ENCODE peak calls at places on chromosomes 11 and 22, in six cellular contexts. One of them, this sample, is unnamed.

GRCh38 chr11:70387564-70387963 is 10.8 kb upstream of the CTTN start:
- DNase-seq in GM12878: no peak
- DNase-seq in HepG2: no peak
- DNase-seq in H1: no peak
- DNase-seq in SK-N-SH: no peak
- DNase-seq in K562: no peak
- DNase-seq in this sample: no peak

GRCh38 chr11:72085836-72086475 is 5.3 kb downstream of the LRRC51 start:
- DNase-seq in SK-N-SH: no peak
- DNase-seq in K562: peak; percentile 11
- DNase-seq in GM12878: no peak
- DNase-seq in HepG2: no peak
- DNase-seq in H1: no peak
- DNase-seq in this sample: no peak

GRCh38 chr11:18490736-18491485 is 35.3 kb downstream of the LDHAL6A start:
- DNase-seq in HepG2: no peak
- DNase-seq in GM12878: no peak
- DNase-seq in K562: peak; percentile 73
- DNase-seq in H1: no peak
- DNase-seq in SK-N-SH: no peak
- DNase-seq in this sample: no peak

GRCh38 chr11:44889266-44889665 is 61.4 kb downstream of the TP53I11 start:
- DNase-seq in H1: no peak
- DNase-seq in GM12878: no peak
- DNase-seq in K562: no peak
- DNase-seq in HepG2: no peak
- DNase-seq in SK-N-SH: no peak
- DNase-seq in this sample: no peak

GRCh38 chr11:75873417-75874148 is 58.6 kb downstream of the UVRAG start:
- DNase-seq in H1: no peak
- DNase-seq in K562: no peak
- DNase-seq in HepG2: no peak
- DNase-seq in SK-N-SH: no peak
- DNase-seq in GM12878: peak; percentile 73
- DNase-seq in this sample: peak; percentile 56

GRCh38 chr11:95684701-95685100 is 104.9 kb downstream of the FAM76B start:
- DNase-seq in SK-N-SH: no peak
- DNase-seq in HepG2: no peak
- DNase-seq in GM12878: no peak
- DNase-seq in K562: no peak
- DNase-seq in H1: no peak
- DNase-seq in this sample: no peak

GRCh38 chr11:86214710-86215109 is 29.8 kb upstream of the EED start:
- DNase-seq in H1: no peak
- DNase-seq in GM12878: peak; percentile 91
- DNase-seq in K562: no peak
- DNase-seq in HepG2: no peak
- DNase-seq in SK-N-SH: no peak
- DNase-seq in this sample: no peak

GRCh38 chr22:16807109-16807508 is 18.1 kb downstream of the XKR3 start:
- DNase-seq in H1: no peak
- DNase-seq in HepG2: no peak
- DNase-seq in GM12878: no peak
- DNase-seq in K562: no peak
- DNase-seq in SK-N-SH: no peak
- DNase-seq in this sample: no peak

GRCh38 chr11:129569007-129569406 is 193.4 kb downstream of the BARX2 start:
- DNase-seq in H1: no peak
- DNase-seq in SK-N-SH: no peak
- DNase-seq in GM12878: no peak
- DNase-seq in HepG2: no peak
- DNase-seq in K562: no peak
- DNase-seq in this sample: no peak

GRCh38 chr11:16792426-16792825 is 54.0 kb downstream of the C11orf58 start:
- DNase-seq in K562: no peak
- DNase-seq in GM12878: no peak
- DNase-seq in HepG2: no peak
- DNase-seq in SK-N-SH: no peak
- DNase-seq in H1: no peak
- DNase-seq in this sample: no peak

GRCh38 chr11:33722579-33723234 is 13.5 kb downstream of the CD59 start:
- DNase-seq in HepG2: no peak
- DNase-seq in GM12878: peak; percentile 34
- DNase-seq in K562: peak; percentile 61
- DNase-seq in H1: no peak
- DNase-seq in SK-N-SH: no peak
- DNase-seq in this sample: no peak

GRCh38 chr11:31779268-31779879 is 31.7 kb downstream of the PAX6 start:
- DNase-seq in HepG2: no peak
- DNase-seq in K562: no peak
- DNase-seq in GM12878: no peak
- DNase-seq in H1: no peak
- DNase-seq in SK-N-SH: no peak
- DNase-seq in this sample: no peak

GRCh38 chr22:46652081-46652929 is 32.1 kb downstream of the GRAMD4 start:
- DNase-seq in H1: no peak
- DNase-seq in K562: peak; percentile 62
- DNase-seq in GM12878: no peak
- DNase-seq in HepG2: peak; percentile 91
- DNase-seq in SK-N-SH: no peak
- DNase-seq in this sample: no peak

GRCh38 chr22:29715705-29716104 is 4.1 kb upstream of the CABP7 start:
- DNase-seq in SK-N-SH: no peak
- DNase-seq in K562: no peak
- DNase-seq in H1: no peak
- DNase-seq in HepG2: no peak
- DNase-seq in GM12878: no peak
- DNase-seq in this sample: no peak

GRCh38 chr11:6614446-6614845 is 2.4 kb upstream of the TAF10 start:
- DNase-seq in SK-N-SH: no peak
- DNase-seq in GM12878: no peak
- DNase-seq in HepG2: no peak
- DNase-seq in K562: no peak
- DNase-seq in H1: no peak
- DNase-seq in this sample: no peak

GRCh38 chr22:42335839-42336378 is 65.5 kb upstream of the TCF20 start:
- DNase-seq in GM12878: no peak
- DNase-seq in H1: no peak
- DNase-seq in K562: no peak
- DNase-seq in SK-N-SH: peak; percentile 49
- DNase-seq in HepG2: no peak
- DNase-seq in this sample: no peak

GRCh38 chr11:123061403-123062157 is at the start of gene HSPA8:
- DNase-seq in K562: peak; percentile 32
- DNase-seq in HepG2: peak; percentile 46
- DNase-seq in SK-N-SH: peak; percentile 36
- DNase-seq in GM12878: no peak
- DNase-seq in H1: no peak
- DNase-seq in this sample: peak; percentile 95
- TF ChIP-seq POLR2AphosphoS5 in K562: peak; percentile 96
- TF ChIP-seq POLR2AphosphoS5 in HepG2: peak; percentile 98
- TF ChIP-seq POLR2AphosphoS5 in SK-N-SH: peak; percentile 100
- TF ChIP-seq POLR2AphosphoS5 in GM12878: peak; percentile 99
- TF ChIP-seq POLR2AphosphoS5 in H1: peak; percentile 86
- TF ChIP-seq POLR2AphosphoS5 in this sample: peak; percentile 74

DNA sequence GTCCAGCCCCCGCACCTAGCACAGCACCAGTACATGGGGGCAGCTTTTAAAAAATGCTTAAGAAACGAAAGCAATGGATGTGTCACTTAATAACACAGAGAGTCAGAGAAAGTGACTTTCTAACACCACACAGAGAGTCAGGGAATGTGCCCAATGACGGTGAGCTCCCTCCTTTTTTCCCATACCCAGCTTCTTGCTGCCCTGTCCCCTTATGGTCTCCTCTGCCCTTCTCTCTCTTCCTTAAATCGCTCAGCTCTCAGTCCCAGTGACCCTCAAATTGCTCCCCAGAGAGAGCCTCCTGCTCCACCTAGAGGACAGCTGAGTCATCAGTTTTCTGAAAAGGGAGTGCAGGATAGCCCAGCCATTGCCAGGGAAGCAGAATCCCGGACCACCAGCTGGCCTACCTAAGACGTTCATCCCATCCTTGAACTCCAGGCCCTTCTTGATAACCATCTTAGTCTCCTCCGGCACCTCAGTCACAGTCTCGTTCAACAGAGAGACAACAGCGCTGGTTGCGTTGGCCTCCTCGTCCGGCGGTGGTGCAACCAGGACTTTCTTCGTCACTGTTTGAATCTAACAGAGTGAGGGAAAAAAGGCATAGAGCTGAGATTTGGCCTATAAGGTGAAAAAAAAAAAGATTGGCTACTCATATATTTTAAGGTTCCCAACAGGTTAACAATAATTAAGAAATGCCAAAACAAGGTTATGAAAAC is 113.5 kb downstream of the SLC1A2 start:
- DNase-seq in SK-N-SH: peak; percentile 63
- DNase-seq in HepG2: peak; percentile 12
- DNase-seq in GM12878: no peak
- DNase-seq in K562: peak; percentile 63
- DNase-seq in H1: peak; percentile 21
- DNase-seq in this sample: no peak
- TF ChIP-seq GABPA in SK-N-SH: no peak
- TF ChIP-seq GABPA in HepG2: no peak
- TF ChIP-seq GABPA in GM12878: no peak
- TF ChIP-seq GABPA in K562: no peak
- TF ChIP-seq GABPA in H1: no peak
- TF ChIP-seq GABPA in this sample: no peak

GRCh38 chr11:121687961-121688566 is 235.3 kb upstream of the SORL1-AS1 start:
- DNase-seq in SK-N-SH: no peak
- DNase-seq in GM12878: no peak
- DNase-seq in HepG2: no peak
- DNase-seq in K562: no peak
- DNase-seq in H1: no peak
- DNase-seq in this sample: no peak

GRCh38 chr11:121692236-121692635 is 239.5 kb upstream of the SORL1-AS1 start:
- DNase-seq in H1: no peak
- DNase-seq in GM12878: no peak
- DNase-seq in SK-N-SH: no peak
- DNase-seq in K562: no peak
- DNase-seq in HepG2: peak; percentile 84
- DNase-seq in this sample: no peak

GRCh38 chr11:121688860-121689614 is 236.3 kb upstream of the SORL1-AS1 start:
- DNase-seq in HepG2: peak; percentile 75
- DNase-seq in GM12878: no peak
- DNase-seq in SK-N-SH: no peak
- DNase-seq in K562: no peak
- DNase-seq in H1: peak; percentile 17
- DNase-seq in this sample: no peak
- H3K27ac ChIP-seq in HepG2: no peak overlapping the region
- H3K27ac ChIP-seq in GM12878: no peak overlapping the region
- H3K27ac ChIP-seq in SK-N-SH: peak overlapping the region; percentile 80
- H3K27ac ChIP-seq in K562: no peak overlapping the region
- H3K27ac ChIP-seq in H1: no peak overlapping the region
- H3K27ac ChIP-seq in this sample: no peak overlapping the region

DNA sequence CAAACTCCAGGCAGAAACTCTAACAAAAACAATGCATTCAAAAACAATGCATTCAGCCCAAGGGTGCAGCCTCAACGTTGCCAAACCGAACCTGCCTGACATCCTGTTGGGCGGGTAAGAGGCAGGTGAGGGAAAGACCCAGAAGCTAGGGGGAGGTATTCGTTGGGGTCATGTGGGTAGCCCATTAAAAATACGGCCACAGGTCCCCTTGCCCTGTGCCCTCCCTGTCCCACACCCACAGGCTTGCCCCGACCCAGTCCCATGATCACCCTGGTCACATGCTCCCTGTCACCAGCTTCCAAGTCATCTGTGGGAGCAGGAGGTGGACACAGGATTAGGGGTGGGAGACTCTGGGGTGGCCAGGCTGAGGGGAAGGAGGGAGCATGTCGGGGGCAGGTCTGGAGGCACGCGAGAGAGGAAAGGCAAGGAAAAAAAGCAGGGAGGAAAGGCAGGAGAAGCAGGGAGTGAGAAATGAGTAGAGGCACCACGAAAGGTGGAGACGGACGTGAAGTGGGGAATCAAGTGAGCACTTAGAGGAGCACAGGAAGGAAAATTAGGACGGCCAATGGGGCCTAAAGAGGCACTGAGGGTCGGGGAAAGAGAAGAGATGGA is 683 bp downstream of the PLA2G6 start:
- DNase-seq in SK-N-SH: no peak
- DNase-seq in GM12878: no peak
- DNase-seq in H1: no peak
- DNase-seq in HepG2: no peak
- DNase-seq in K562: peak; percentile 21
- DNase-seq in this sample: no peak
- TF ChIP-seq POLR2AphosphoS5 in SK-N-SH: no peak
- TF ChIP-seq POLR2AphosphoS5 in GM12878: peak; percentile 32
- TF ChIP-seq POLR2AphosphoS5 in H1: no peak
- TF ChIP-seq POLR2AphosphoS5 in HepG2: peak; percentile 31
- TF ChIP-seq POLR2AphosphoS5 in K562: no peak
- TF ChIP-seq POLR2AphosphoS5 in this sample: peak; percentile 27

DNA sequence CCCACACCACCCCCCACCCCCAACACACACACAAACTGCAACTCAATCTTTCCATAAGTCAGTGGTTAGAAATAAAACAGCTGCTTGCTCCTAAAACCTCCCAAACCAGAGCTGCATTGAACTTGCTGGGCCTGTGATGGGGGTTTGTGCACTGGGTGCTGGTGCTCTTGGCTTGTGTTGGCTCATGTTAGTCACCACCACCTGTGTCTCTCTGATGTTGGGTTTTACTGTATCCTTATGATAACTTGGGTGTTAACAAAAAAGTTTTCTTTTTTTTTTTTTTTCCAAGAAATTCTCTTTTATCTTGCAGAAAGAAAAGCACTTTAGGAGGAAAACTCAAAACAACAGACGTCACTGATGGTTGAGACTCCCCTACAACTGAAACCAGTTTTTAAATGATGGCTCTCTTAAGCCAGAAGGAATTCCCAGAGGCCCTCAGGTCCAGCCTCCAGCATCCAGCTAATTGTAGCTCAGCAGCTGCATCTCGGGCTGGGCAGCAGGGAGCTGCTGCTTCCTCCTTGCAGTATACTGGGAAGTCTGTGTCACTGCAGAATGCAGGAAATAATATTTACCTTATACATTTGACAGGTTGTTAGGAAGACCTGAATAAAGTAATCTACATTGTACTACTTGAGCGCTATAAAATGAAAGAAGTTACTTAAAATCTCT is 80.0 kb upstream of the DRD2 start:
- DNase-seq in HepG2: no peak
- DNase-seq in SK-N-SH: no peak
- DNase-seq in K562: peak; percentile 62
- DNase-seq in H1: no peak
- DNase-seq in GM12878: no peak
- DNase-seq in this sample: no peak
- TF ChIP-seq GABPA in HepG2: no peak
- TF ChIP-seq GABPA in SK-N-SH: no peak
- TF ChIP-seq GABPA in K562: no peak
- TF ChIP-seq GABPA in H1: no peak
- TF ChIP-seq GABPA in GM12878: no peak
- TF ChIP-seq GABPA in this sample: no peak

DNA sequence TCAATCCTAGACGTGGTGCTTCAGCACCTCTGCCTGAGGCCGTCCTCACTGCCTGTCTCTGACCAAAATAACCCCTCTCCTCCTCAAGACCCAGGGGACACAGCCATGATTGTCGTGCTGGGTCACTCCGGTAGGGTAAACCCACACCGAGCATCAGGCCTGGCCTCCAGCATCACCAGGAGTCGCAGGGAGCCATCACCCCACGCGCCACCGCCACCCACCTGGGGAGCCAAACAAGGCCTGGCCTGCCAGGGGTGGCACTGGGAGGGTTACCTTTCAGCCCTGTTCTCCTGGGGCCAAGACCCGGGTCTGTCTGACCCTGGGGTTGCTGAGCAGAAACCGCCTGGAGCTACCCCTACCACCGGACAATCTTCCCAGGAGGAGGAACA is 39.3 kb upstream of the NNMT start:
- DNase-seq in SK-N-SH: no peak
- DNase-seq in K562: no peak
- DNase-seq in H1: no peak
- DNase-seq in HepG2: no peak
- DNase-seq in GM12878: no peak
- DNase-seq in this sample: no peak
- H3K27ac ChIP-seq in SK-N-SH: no peak overlapping the region
- H3K27ac ChIP-seq in K562: no peak overlapping the region
- H3K27ac ChIP-seq in H1: no peak overlapping the region
- H3K27ac ChIP-seq in HepG2: no peak overlapping the region
- H3K27ac ChIP-seq in GM12878: no peak overlapping the region
- H3K27ac ChIP-seq in this sample: no peak overlapping the region

This sample was measured in HL-60.